ENCODE peak calls at places on chromosomes 12 and 14, in four cellular contexts. One of them, this sample, is unnamed.

GRCh38 chr12:116376354-116377193 is 99.1 kb upstream of the MED13L start:
- DNase-seq in breast epithelium: no peak
- DNase-seq in endothelial cell of umbilical vein: peak
- DNase-seq in H1: no peak
- DNase-seq in this sample: no peak

GRCh38 chr12:110344657-110345056 is 58.9 kb downstream of the ANAPC7 start:
- DNase-seq in breast epithelium: no peak
- DNase-seq in endothelial cell of umbilical vein: no peak
- DNase-seq in H1: no peak
- DNase-seq in this sample: no peak

GRCh38 chr14:24576766-24577165 is 716 bp upstream of the CTSG start:
- DNase-seq in breast epithelium: no peak
- DNase-seq in endothelial cell of umbilical vein: no peak
- DNase-seq in H1: no peak
- DNase-seq in this sample: no peak

GRCh38 chr12:24788886-24789285 is 160.0 kb downstream of the BCAT1 start:
- DNase-seq in breast epithelium: no peak
- DNase-seq in endothelial cell of umbilical vein: no peak
- DNase-seq in H1: no peak
- DNase-seq in this sample: no peak

GRCh38 chr12:82740129-82741000 is 53.7 kb downstream of the TMTC2 start:
- DNase-seq in breast epithelium: no peak
- DNase-seq in endothelial cell of umbilical vein: no peak
- DNase-seq in H1: no peak
- DNase-seq in this sample: no peak

GRCh38 chr12:9349888-9350885 is 142.0 kb upstream of the PZP start:
- DNase-seq in breast epithelium: no peak
- DNase-seq in endothelial cell of umbilical vein: no peak
- DNase-seq in H1: no peak
- DNase-seq in this sample: no peak

GRCh38 chr14:103618999-103619398 is 10.0 kb upstream of the KLC1 start:
- DNase-seq in breast epithelium: no peak
- DNase-seq in endothelial cell of umbilical vein: no peak
- DNase-seq in H1: no peak
- DNase-seq in this sample: no peak

GRCh38 chr14:100850841-100851585 is 25.1 kb downstream of the MEG3 start:
- DNase-seq in breast epithelium: peak
- DNase-seq in endothelial cell of umbilical vein: peak
- DNase-seq in H1: peak
- DNase-seq in this sample: peak

GRCh38 chr12:132429932-132430643 is 59.9 kb upstream of the FBRSL1 start:
- DNase-seq in breast epithelium: no peak
- DNase-seq in endothelial cell of umbilical vein: no peak
- DNase-seq in H1: no peak
- DNase-seq in this sample: peak

GRCh38 chr12:84738481-84738972 is 174.1 kb downstream of the SLC6A15 start:
- DNase-seq in breast epithelium: no peak
- DNase-seq in endothelial cell of umbilical vein: peak
- DNase-seq in H1: no peak
- DNase-seq in this sample: no peak

GRCh38 chr14:74577948-74578275 is 34.1 kb downstream of the LTBP2 start:
- DNase-seq in breast epithelium: no peak
- DNase-seq in endothelial cell of umbilical vein: no peak
- DNase-seq in H1: no peak
- DNase-seq in this sample: no peak

GRCh38 chr14:90599748-90600507 is 203.1 kb downstream of the CALM1 start:
- DNase-seq in breast epithelium: no peak
- DNase-seq in endothelial cell of umbilical vein: no peak
- DNase-seq in H1: no peak
- DNase-seq in this sample: peak

GRCh38 chr12:91172051-91172450 is 10.6 kb downstream of the DCN start:
- DNase-seq in breast epithelium: no peak
- DNase-seq in endothelial cell of umbilical vein: peak
- DNase-seq in H1: no peak
- DNase-seq in this sample: no peak

GRCh38 chr12:113238309-113238708 is 17.0 kb downstream of the TPCN1 start:
- DNase-seq in breast epithelium: no peak
- DNase-seq in endothelial cell of umbilical vein: no peak
- DNase-seq in H1: no peak
- DNase-seq in this sample: no peak

GRCh38 chr12:106145539-106146447 is 7.0 kb upstream of the NUAK1 start:
- DNase-seq in breast epithelium: no peak
- DNase-seq in endothelial cell of umbilical vein: peak
- DNase-seq in H1: no peak
- DNase-seq in this sample: no peak

GRCh38 chr14:65840786-65841185 is 428.3 kb downstream of the FUT8 start:
- DNase-seq in breast epithelium: no peak
- DNase-seq in endothelial cell of umbilical vein: no peak
- DNase-seq in H1: no peak
- DNase-seq in this sample: no peak

GRCh38 chr12:131927110-131928079 is 1.7 kb upstream of the PUS1 start:
- DNase-seq in breast epithelium: no peak
- DNase-seq in endothelial cell of umbilical vein: no peak
- DNase-seq in H1: no peak
- DNase-seq in this sample: no peak

GRCh38 chr12:180445-180844 is 33.5 kb downstream of the SLC6A12 start:
- DNase-seq in breast epithelium: no peak
- DNase-seq in endothelial cell of umbilical vein: no peak
- DNase-seq in H1: no peak
- DNase-seq in this sample: no peak

GRCh38 chr14:58014778-58015177 is 137.2 kb downstream of the ARMH4 start:
- DNase-seq in breast epithelium: no peak
- DNase-seq in endothelial cell of umbilical vein: no peak
- DNase-seq in H1: no peak
- DNase-seq in this sample: no peak

GRCh38 chr14:91063119-91063518 is 2.7 kb upstream of the RPS6KA5 start:
- DNase-seq in breast epithelium: no peak
- DNase-seq in endothelial cell of umbilical vein: no peak
- DNase-seq in H1: no peak
- DNase-seq in this sample: no peak

GRCh38 chr12:93972411-93973208 is 175.8 kb upstream of the PLXNC1 start:
- DNase-seq in breast epithelium: no peak
- DNase-seq in endothelial cell of umbilical vein: no peak
- DNase-seq in H1: no peak
- DNase-seq in this sample: no peak

GRCh38 chr14:58331111-58331510 is 32.8 kb downstream of the ARID4A start:
- DNase-seq in breast epithelium: peak
- DNase-seq in endothelial cell of umbilical vein: peak
- DNase-seq in H1: no peak
- DNase-seq in this sample: peak

GRCh38 chr12:49198431-49199155 is 9.7 kb upstream of the TUBA1A start:
- DNase-seq in breast epithelium: no peak
- DNase-seq in endothelial cell of umbilical vein: peak
- DNase-seq in H1: no peak
- DNase-seq in this sample: no peak

GRCh38 chr14:94769413-94770250 is at the start of gene GSC:
- DNase-seq in breast epithelium: no peak
- DNase-seq in endothelial cell of umbilical vein: peak
- DNase-seq in H1: no peak
- DNase-seq in this sample: peak

GRCh38 chr12:82873951-82874350 is 187.2 kb downstream of the TMTC2 start:
- DNase-seq in breast epithelium: no peak
- DNase-seq in endothelial cell of umbilical vein: no peak
- DNase-seq in H1: no peak
- DNase-seq in this sample: no peak

GRCh38 chr12:96889273-96889933 is 17.7 kb upstream of the NEDD1 start:
- DNase-seq in breast epithelium: no peak
- DNase-seq in endothelial cell of umbilical vein: peak
- DNase-seq in H1: no peak
- DNase-seq in this sample: no peak

GRCh38 chr12:130715996-130716917 is at the start of gene RIMBP2:
- DNase-seq in breast epithelium: no peak
- DNase-seq in endothelial cell of umbilical vein: no peak
- DNase-seq in H1: no peak
- DNase-seq in this sample: peak

GRCh38 chr12:15540025-15540424 is 217.7 kb downstream of the PTPRO start:
- DNase-seq in breast epithelium: no peak
- DNase-seq in endothelial cell of umbilical vein: no peak
- DNase-seq in H1: no peak
- DNase-seq in this sample: no peak

GRCh38 chr14:55297611-55298323 is 26.5 kb downstream of the FBXO34 start:
- DNase-seq in breast epithelium: peak
- DNase-seq in endothelial cell of umbilical vein: peak
- DNase-seq in H1: no peak
- DNase-seq in this sample: peak

GRCh38 chr12:6328045-6328779 is 13.7 kb downstream of the TNFRSF1A start:
- DNase-seq in breast epithelium: no peak
- DNase-seq in endothelial cell of umbilical vein: no peak
- DNase-seq in H1: no peak
- DNase-seq in this sample: no peak

GRCh38 chr12:2034633-2035420 is 18.0 kb upstream of the CACNA1C start:
- DNase-seq in breast epithelium: peak
- DNase-seq in endothelial cell of umbilical vein: peak
- DNase-seq in H1: peak
- DNase-seq in this sample: peak

GRCh38 chr14:22551597-22551982 is 37.4 kb downstream of the DAD1 start:
- DNase-seq in breast epithelium: no peak
- DNase-seq in endothelial cell of umbilical vein: no peak
- DNase-seq in H1: no peak
- DNase-seq in this sample: no peak

GRCh38 chr12:27015730-27016076 is 1.5 kb upstream of the TM7SF3 start:
- DNase-seq in breast epithelium: no peak
- DNase-seq in endothelial cell of umbilical vein: peak
- DNase-seq in H1: no peak
- DNase-seq in this sample: no peak

GRCh38 chr14:105430042-105430441 is 10.4 kb downstream of the MTA1 start:
- DNase-seq in breast epithelium: no peak
- DNase-seq in endothelial cell of umbilical vein: peak
- DNase-seq in H1: no peak
- DNase-seq in this sample: no peak

GRCh38 chr14:63220526-63220925 is 16.3 kb downstream of the RHOJ start:
- DNase-seq in breast epithelium: no peak
- DNase-seq in endothelial cell of umbilical vein: no peak
- DNase-seq in H1: no peak
- DNase-seq in this sample: no peak

GRCh38 chr12:69966839-69967238 is 141.8 kb downstream of the MYRFL start:
- DNase-seq in breast epithelium: no peak
- DNase-seq in endothelial cell of umbilical vein: no peak
- DNase-seq in H1: no peak
- DNase-seq in this sample: no peak

GRCh38 chr12:23098110-23099049 is 473.4 kb downstream of the ETNK1 start:
- DNase-seq in breast epithelium: no peak
- DNase-seq in endothelial cell of umbilical vein: no peak
- DNase-seq in H1: no peak
- DNase-seq in this sample: no peak

GRCh38 chr12:43148711-43149110 is 403.3 kb downstream of the ADAMTS20 start:
- DNase-seq in breast epithelium: no peak
- DNase-seq in endothelial cell of umbilical vein: no peak
- DNase-seq in H1: no peak
- DNase-seq in this sample: no peak

GRCh38 chr12:46364777-46365580 is 7.6 kb downstream of the SLC38A2 start:
- DNase-seq in breast epithelium: no peak
- DNase-seq in endothelial cell of umbilical vein: peak
- DNase-seq in H1: no peak
- DNase-seq in this sample: peak

GRCh38 chr14:68718033-68718725 is 74.7 kb downstream of the ZFP36L1 start:
- DNase-seq in breast epithelium: no peak
- DNase-seq in endothelial cell of umbilical vein: no peak
- DNase-seq in H1: no peak
- DNase-seq in this sample: no peak
- TF ChIP-seq CTCF in breast epithelium: no peak
- TF ChIP-seq CTCF in endothelial cell of umbilical vein: peak
- TF ChIP-seq CTCF in H1: peak
- TF ChIP-seq CTCF in this sample: no peak

GRCh38 chr14:34931206-34931605 is 51.6 kb upstream of the SRP54 start:
- DNase-seq in breast epithelium: no peak
- DNase-seq in endothelial cell of umbilical vein: peak
- DNase-seq in H1: no peak
- DNase-seq in this sample: peak
- TF ChIP-seq POLR2AphosphoS5 in breast epithelium: no peak
- TF ChIP-seq POLR2AphosphoS5 in endothelial cell of umbilical vein: no peak
- TF ChIP-seq POLR2AphosphoS5 in H1: no peak
- TF ChIP-seq POLR2AphosphoS5 in this sample: peak

DNA sequence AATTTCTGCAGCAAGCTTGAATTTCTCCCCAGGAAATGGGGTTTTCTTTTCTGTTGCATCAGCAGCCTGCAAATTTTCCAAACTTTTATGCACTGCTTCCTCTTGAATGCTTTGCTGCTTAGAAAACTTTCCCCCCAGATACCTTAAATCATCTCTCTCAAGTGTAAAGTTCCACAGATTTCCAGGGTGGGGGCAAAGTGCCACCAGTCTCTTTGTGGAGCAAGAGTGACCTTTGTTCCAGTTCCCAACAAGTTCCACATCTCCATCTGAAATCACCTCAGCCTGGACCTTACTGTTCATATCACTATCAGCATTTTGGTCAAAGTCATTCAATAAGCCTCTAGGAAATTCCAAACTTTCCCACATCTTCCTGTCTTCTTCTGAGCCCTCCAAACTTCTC is 241.6 kb upstream of the TMTC1 start:
- DNase-seq in breast epithelium: no peak
- DNase-seq in endothelial cell of umbilical vein: peak
- DNase-seq in H1: no peak
- DNase-seq in this sample: no peak
- TF ChIP-seq POLR2A in breast epithelium: no peak
- TF ChIP-seq POLR2A in endothelial cell of umbilical vein: no peak
- TF ChIP-seq POLR2A in H1: no peak
- TF ChIP-seq POLR2A in this sample: no peak

GRCh38 chr14:77979666-77980351 is 179.9 kb downstream of the ADCK1 start:
- DNase-seq in breast epithelium: no peak
- DNase-seq in endothelial cell of umbilical vein: no peak
- DNase-seq in H1: no peak
- DNase-seq in this sample: no peak
- TF ChIP-seq CTCF in breast epithelium: no peak
- TF ChIP-seq CTCF in endothelial cell of umbilical vein: peak
- TF ChIP-seq CTCF in H1: peak
- TF ChIP-seq CTCF in this sample: no peak

DNA sequence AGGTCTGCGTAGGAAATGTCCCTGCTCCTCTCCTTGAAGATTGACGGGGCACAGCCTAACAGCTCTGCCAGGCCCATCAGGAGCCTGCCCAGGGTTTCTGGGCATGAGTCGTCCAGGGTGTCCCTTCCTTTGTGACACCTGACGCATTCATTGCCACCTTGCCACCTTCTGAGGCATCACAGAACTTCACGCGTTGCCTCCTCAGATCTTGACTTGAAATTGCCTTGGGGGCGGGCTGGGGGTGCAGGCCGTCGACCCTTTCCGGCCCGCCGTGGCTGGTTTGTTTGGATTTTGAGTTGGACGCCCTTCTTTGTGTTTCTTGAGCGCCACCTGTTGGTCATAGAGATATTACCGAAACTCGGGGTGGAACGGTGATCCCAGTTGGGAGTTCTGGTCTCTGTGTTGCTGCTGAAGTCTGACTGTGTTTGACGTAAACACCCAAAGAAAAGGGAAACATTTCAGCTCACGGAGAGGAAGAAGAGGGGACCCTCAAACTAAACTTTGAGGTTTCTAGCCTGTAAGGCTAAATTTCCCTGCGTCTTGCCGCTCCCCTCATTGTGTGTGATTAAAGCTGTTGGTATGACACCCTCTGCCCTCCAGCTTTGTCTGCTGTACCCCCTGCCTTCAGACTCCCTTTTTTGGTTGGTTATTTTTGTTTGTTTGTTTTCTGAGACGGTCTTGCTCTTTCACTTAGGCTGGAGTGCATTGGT is 44.6 kb downstream of the MLXIP start:
- DNase-seq in breast epithelium: peak
- DNase-seq in endothelial cell of umbilical vein: peak
- DNase-seq in H1: no peak
- DNase-seq in this sample: peak
- TF ChIP-seq POLR2AphosphoS5 in breast epithelium: no peak
- TF ChIP-seq POLR2AphosphoS5 in endothelial cell of umbilical vein: no peak
- TF ChIP-seq POLR2AphosphoS5 in H1: no peak
- TF ChIP-seq POLR2AphosphoS5 in this sample: peak

This sample was measured in prostate gland.